ENCODE peak calls at places on chromosomes 16 and 17, in six cellular contexts. P is stimulated activated CD8-positive, alpha-beta memory T cell treated with anti-CD3 and anti-CD28 coated beads, Interleukin-15, amount 100 ng/mL, for 4 hours; T is SHP77; N is T-helper 1 cell; B is foreskin fibroblast; H is Caki2. J is an unnamed sample.

GRCh38 chr17:68718924-68719323 is 117.8 kb upstream of the FAM20A start:
- DNase-seq in P (no peak), T (no peak), N (no peak), B (no peak), H (no peak), J (no peak)

GRCh38 chr17:80183581-80184422 is 14.0 kb downstream of the CARD14 start:
- DNase-seq in P (no peak), T (peak; percentile 71), N (no peak), B (no peak), H (no peak), J (no peak)

GRCh38 chr16:1870365-1871082 is 1.4 kb downstream of the MEIOB start:
- DNase-seq in P (no peak), T (no peak), N (no peak), B (peak; percentile 65), H (peak; percentile 97), J (no peak)

GRCh38 chr17:49914096-49914490 is 54.9 kb upstream of the DLX4 start:
- DNase-seq in P (no peak), T (no peak), N (no peak), B (no peak), H (no peak), J (no peak)

GRCh38 chr16:11383481-11384183 is 38.4 kb downstream of the RMI2 start:
- DNase-seq in P (no peak), T (no peak), N (no peak), B (no peak), H (no peak), J (no peak)

GRCh38 chr17:76191891-76192290 is 48.4 kb downstream of the RNF157 start:
- DNase-seq in P (no peak), T (no peak), N (peak; percentile 37), B (no peak), H (no peak), J (no peak)

GRCh38 chr17:49632201-49632600 is 45.7 kb downstream of the SPOP start:
- DNase-seq in P (no peak), T (no peak), N (no peak), B (no peak), H (no peak), J (no peak)

GRCh38 chr16:4042581-4042980 is 73.7 kb downstream of the ADCY9 start:
- DNase-seq in P (no peak), T (no peak), N (no peak), B (no peak), H (no peak), J (no peak)

GRCh38 chr16:50808929-50809538 is 67.1 kb downstream of the CYLD start:
- DNase-seq in P (no peak), T (no peak), N (no peak), B (no peak), H (no peak), J (no peak)

GRCh38 chr16:66483689-66484452 is 56.8 kb downstream of the BEAN1 start:
- DNase-seq in P (peak; percentile 43), T (peak; percentile 59), N (peak; percentile 54), B (peak; percentile 46), H (peak; percentile 72), J (peak; percentile 70)

GRCh38 chr16:19118938-19119431 is 5.2 kb downstream of the ITPRIPL2 start:
- DNase-seq in P (no peak), T (no peak), N (no peak), B (peak; percentile 87), H (peak; percentile 70), J (peak; percentile 69)

J was measured in uterus.